ENCODE peak calls at places on chromosomes 11 and 22, in nine cellular contexts. S is lower leg skin; J is GM12891; Z is H9; H is stimulated activated CD4-positive, alpha-beta T cell treated with anti-CD3 and anti-CD28 coated beads, Interleukin-2, amount 100 ng/mL, for 48 hours; F is IMR-90; L is kidney tubule cell; P is NCI-H1092; Y is GM06990. A is an unnamed sample.

GRCh38 chr11:15534266-15534665 is 419.5 kb downstream of the INSC start:
- DNase-seq in L (no peak), Y (no peak), J (no peak), H (no peak), S (no peak), P (no peak), Z (no peak), F (no peak), A (no peak)

GRCh38 chr11:119448380-119448779 is 25.4 kb upstream of the THY1 start:
- DNase-seq in P (no peak), H (no peak), S (no peak), Y (no peak), J (no peak), L (no peak), Z (no peak), F (no peak), A (no peak)

GRCh38 chr11:86192858-86193257 is 51.7 kb upstream of the EED start:
- DNase-seq in H (no peak), Y (no peak), Z (no peak), P (peak), S (no peak), L (no peak), J (no peak), F (no peak), A (peak)

GRCh38 chr11:130145975-130146776 is 13.4 kb upstream of the ST14 start:
- DNase-seq in P (no peak), L (peak), Y (no peak), S (no peak), H (no peak), F (no peak), Z (peak), J (no peak), A (no peak)

GRCh38 chr11:87101956-87102355 is 64.2 kb downstream of the TMEM135 start:
- DNase-seq in L (no peak), J (no peak), Y (no peak), S (no peak), F (no peak), Z (no peak), P (no peak), H (no peak), A (no peak)

GRCh38 chr22:50170453-50171318 is at the start of gene PANX2:
- DNase-seq in P (no peak), F (no peak), Z (no peak), S (no peak), L (no peak), H (no peak), J (no peak), Y (no peak), A (no peak)

GRCh38 chr22:36397081-36397766 is 9.5 kb upstream of the MYH9 start:
- DNase-seq in P (no peak), H (no peak), L (peak), J (no peak), Z (no peak), F (peak), Y (no peak), S (no peak), A (no peak)

GRCh38 chr22:42270178-42270511 is 308 bp downstream of the TCF20 start:
- DNase-seq in J (no peak), Z (no peak), S (no peak), P (no peak), H (no peak), L (no peak), Y (no peak), F (no peak), A (peak)

GRCh38 chr22:42294034-42294985 is 23.9 kb upstream of the TCF20 start:
- DNase-seq in Z (peak), P (no peak), F (peak), L (peak), S (no peak), J (no peak), H (no peak), Y (no peak), A (no peak)

GRCh38 chr11:85810871-85811611 is at the start of gene SYTL2:
- DNase-seq in S (peak), H (peak), P (peak), F (peak), Z (peak), L (peak), J (peak), Y (peak), A (peak)

GRCh38 chr11:29389793-29390192 is 627.0 kb downstream of the KCNA4 start:
- DNase-seq in F (no peak), J (no peak), S (no peak), L (no peak), Z (no peak), Y (no peak), P (no peak), H (no peak), A (no peak)

A was measured in SHP77.